ENCODE peak calls at places on chromosome 11, in ten cellular contexts. Y is gastrocnemius medialis, L is IMR-90, A is body of pancreas, Q is AG10803, G is GM23338, U is fibroblast of villous mesenchyme, B is H1, Z is Karpas-422, E is transverse colon. W is an unnamed sample.

GRCh38 chr11:3860360-3860759 is 4.9 kb downstream of the STIM1 start:
- DNase-seq in Q (no peak), A (no peak), U (no peak), L (peak; percentile 41), Y (no peak), B (no peak), G (no peak), Z (no peak), E (no peak), W (no peak)

GRCh38 chr11:64752106-64752970 is 7.4 kb downstream of the PYGM start:
- DNase-seq in U (no peak), Y (peak; percentile 40), G (no peak), Q (no peak), B (no peak), L (no peak), Z (no peak), A (no peak), E (no peak), W (no peak)

GRCh38 chr11:110026823-110027626 is 66.2 kb upstream of the ZC3H12C start:
- DNase-seq in A (peak; percentile 46), Y (no peak), Z (peak; percentile 72), U (no peak), Q (no peak), E (no peak), L (peak; percentile 15), B (no peak), G (no peak), W (peak; percentile 86)

GRCh38 chr11:69891421-69892236 is 72.4 kb upstream of the FGF3 start:
- DNase-seq in Y (no peak), B (no peak), Z (no peak), U (no peak), G (no peak), A (no peak), Q (no peak), E (peak; percentile 82), L (peak; percentile 51), W (peak; percentile 80)

GRCh38 chr11:65112226-65112550 is 516 bp downstream of the TM7SF2 start:
- DNase-seq in Z (no peak), E (no peak), Y (no peak), L (no peak), U (no peak), B (peak; percentile 76), Q (no peak), G (peak; percentile 64), A (no peak), W (no peak)

GRCh38 chr11:40129276-40129675 is 1330.2 kb downstream of the LRRC4C start:
- DNase-seq in U (no peak), G (peak; percentile 58), E (no peak), Q (no peak), L (no peak), B (no peak), Z (peak; percentile 51), Y (no peak), A (no peak), W (peak; percentile 3)

GRCh38 chr11:113873241-113873626 is 2.1 kb downstream of the USP28 start:
- DNase-seq in U (peak; percentile 9), Q (no peak), Z (no peak), E (no peak), A (no peak), G (peak; percentile 27), B (no peak), Y (peak; percentile 85), L (peak; percentile 32), W (no peak)

GRCh38 chr11:3001496-3001895 is 9.4 kb upstream of the NAP1L4 start:
- DNase-seq in Z (no peak), B (no peak), G (no peak), L (no peak), A (peak; percentile 42), E (no peak), Q (no peak), Y (peak; percentile 8), U (no peak), W (no peak)

GRCh38 chr11:15113381-15113780 is 1.3 kb upstream of the INSC start:
- DNase-seq in E (peak; percentile 37), A (no peak), G (no peak), B (no peak), Q (no peak), L (no peak), Y (no peak), Z (peak; percentile 75), U (no peak), W (no peak)

GRCh38 chr11:15118431-15118830 is 3.7 kb downstream of the INSC start:
- DNase-seq in E (no peak), A (no peak), B (no peak), U (no peak), G (no peak), Q (no peak), Y (no peak), Z (no peak), L (no peak), W (no peak)

GRCh38 chr11:15117751-15118150 is 3.0 kb downstream of the INSC start:
- DNase-seq in Y (no peak), A (no peak), L (no peak), Z (no peak), E (no peak), Q (no peak), U (no peak), B (no peak), G (no peak), W (no peak)

GRCh38 chr11:15114501-15115475 is at the start of gene INSC:
- DNase-seq in Z (no peak), U (peak; percentile 14), L (peak; percentile 8), Q (peak; percentile 17), A (no peak), E (no peak), Y (no peak), G (peak; percentile 74), B (peak; percentile 58), W (no peak)

GRCh38 chr11:15115686-15116085 is 963 bp downstream of the INSC start:
- DNase-seq in L (no peak), U (no peak), Q (no peak), A (no peak), Y (no peak), G (no peak), E (no peak), Z (no peak), B (no peak), W (no peak)
- H3K4me3 ChIP-seq in L (no peak overlapping the region), U (no peak overlapping the region), Q (no peak overlapping the region), A (no peak overlapping the region), Y (no peak overlapping the region), G (no peak overlapping the region), E (no peak overlapping the region), Z (no peak overlapping the region), B (no peak overlapping the region), W (no peak overlapping the region)

GRCh38 chr11:115701284-115701875 is 197.2 kb upstream of the CADM1 start:
- DNase-seq in A (no peak), G (no peak), U (no peak), Y (no peak), Z (no peak), Q (no peak), B (no peak), L (no peak), E (no peak), W (no peak)

GRCh38 chr11:115698243-115698642 is 194.0 kb upstream of the CADM1 start:
- DNase-seq in U (no peak), Y (no peak), A (no peak), Q (no peak), G (no peak), L (no peak), E (no peak), B (no peak), Z (no peak), W (no peak)

GRCh38 chr11:115699326-115699725 is 195.1 kb upstream of the CADM1 start:
- DNase-seq in U (no peak), L (no peak), E (no peak), Z (no peak), A (no peak), Q (no peak), Y (no peak), G (no peak), B (no peak), W (no peak)

GRCh38 chr11:115696472-115697011 is 192.3 kb upstream of the CADM1 start:
- DNase-seq in B (no peak), Q (no peak), Z (no peak), Y (no peak), L (no peak), U (no peak), A (no peak), G (no peak), E (no peak), W (no peak)

DNA sequence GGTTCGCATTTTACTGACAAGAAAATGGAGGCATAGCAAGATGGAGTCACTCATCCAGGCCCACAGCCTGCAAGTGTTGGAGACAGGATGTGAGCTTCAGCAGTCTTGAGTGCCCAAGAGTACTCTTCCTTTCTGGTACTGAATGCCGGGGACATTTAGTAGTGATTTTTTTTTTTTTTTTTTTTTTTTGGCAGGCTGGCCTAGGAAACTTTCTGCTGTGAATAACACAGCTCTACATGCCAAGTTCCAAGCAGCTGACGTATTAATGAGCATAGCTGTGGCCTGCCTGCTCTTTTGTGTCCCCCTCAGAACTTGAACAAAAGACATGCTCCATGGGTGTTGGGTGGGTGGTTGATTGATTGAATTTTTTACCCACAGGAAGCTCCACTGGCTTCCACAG is 195.5 kb upstream of the CADM1 start:
- DNase-seq in L (peak; percentile 80), Z (no peak), B (no peak), A (peak; percentile 32), G (no peak), E (no peak), Q (peak; percentile 78), Y (no peak), U (no peak), W (no peak)
- H3K4me3 ChIP-seq in L (no peak overlapping the region), Z (no peak overlapping the region), B (no peak overlapping the region), A (no peak overlapping the region), G (no peak overlapping the region), E (no peak overlapping the region), Q (no peak overlapping the region), Y (no peak overlapping the region), U (no peak overlapping the region), W (no peak overlapping the region)

GRCh38 chr11:130439876-130440275 is 8.6 kb upstream of the ADAMTS15 start:
- DNase-seq in B (no peak), Q (peak; percentile 69), E (no peak), A (no peak), Y (no peak), Z (no peak), L (no peak), U (no peak), G (no peak), W (no peak)
- H3K4me3 ChIP-seq in B (no peak overlapping the region), Q (no peak overlapping the region), E (no peak overlapping the region), A (no peak overlapping the region), Y (no peak overlapping the region), Z (no peak overlapping the region), L (no peak overlapping the region), U (no peak overlapping the region), G (no peak overlapping the region), W (no peak overlapping the region)

GRCh38 chr11:72069787-72070251 is 10.5 kb downstream of the NUMA1 start:
- DNase-seq in U (peak; percentile 88), A (peak; percentile 91), Y (peak; percentile 88), B (no peak), G (peak; percentile 15), E (peak; percentile 83), Z (no peak), L (peak; percentile 84), Q (peak; percentile 90), W (peak; percentile 74)

GRCh38 chr11:72069200-72069599 is 11.1 kb downstream of the NUMA1 start:
- DNase-seq in B (no peak), Y (no peak), U (peak; percentile 76), G (no peak), Q (peak; percentile 65), A (no peak), Z (no peak), E (no peak), L (no peak), W (no peak)

GRCh38 chr11:72067676-72068075 is 12.7 kb downstream of the NUMA1 start:
- DNase-seq in E (no peak), Z (no peak), L (no peak), A (no peak), G (no peak), Q (no peak), B (no peak), Y (no peak), U (no peak), W (no peak)

GRCh38 chr11:72066855-72067254 is 13.5 kb downstream of the NUMA1 start:
- DNase-seq in B (no peak), L (no peak), A (no peak), Q (no peak), U (no peak), E (no peak), Y (no peak), G (no peak), Z (no peak), W (no peak)

GRCh38 chr11:72067266-72067665 is 13.1 kb downstream of the NUMA1 start:
- DNase-seq in G (no peak), Y (no peak), Z (no peak), A (no peak), U (no peak), Q (no peak), B (no peak), L (no peak), E (no peak), W (no peak)
- H3K4me3 ChIP-seq in G (no peak overlapping the region), Y (no peak overlapping the region), Z (no peak overlapping the region), A (no peak overlapping the region), U (no peak overlapping the region), Q (no peak overlapping the region), B (no peak overlapping the region), L (no peak overlapping the region), E (no peak overlapping the region), W (no peak overlapping the region)